ENCODE peak calls at places on chromosome 6, in four cellular contexts. M is esophagus muscularis mucosa, Q is uterus, T is stomach. B is an unnamed sample.

GRCh38 chr6:14499804-14500203 is 382.2 kb downstream of the CD83 start:
- DNase-seq in T (no peak), Q (no peak), M (no peak), B (no peak)

GRCh38 chr6:167828325-167828956 is 1.7 kb downstream of the AFDN start:
- DNase-seq in M (no peak), T (no peak), Q (no peak), B (no peak)

GRCh38 chr6:148523051-148523450 is 180.4 kb downstream of the SASH1 start:
- DNase-seq in M (no peak), T (no peak), Q (no peak), B (no peak)

GRCh38 chr6:46234156-46234556 is 63.4 kb upstream of the ENPP5 start:
- DNase-seq in M (no peak), T (no peak), Q (no peak), B (no peak)

GRCh38 chr6:161226005-161226964 is 47.6 kb downstream of the AGPAT4 start:
- DNase-seq in Q (no peak), T (no peak), M (no peak), B (peak)

GRCh38 chr6:168272379-168273011 is 47.1 kb downstream of the DACT2 start:
- DNase-seq in Q (no peak), M (no peak), T (no peak), B (peak)

GRCh38 chr6:69894578-69895347 is 28.4 kb downstream of the COL19A1 start:
- DNase-seq in Q (no peak), M (no peak), T (no peak), B (no peak)

GRCh38 chr6:39931607-39932006 is 2.7 kb downstream of the MOCS1 start:
- DNase-seq in Q (no peak), T (no peak), M (no peak), B (no peak)

GRCh38 chr6:67606905-67607828 is 1027.9 kb upstream of the ADGRB3 start:
- DNase-seq in M (no peak), T (no peak), Q (no peak), B (no peak)

GRCh38 chr6:167995731-167996151 is 1.7 kb upstream of the KIF25 start:
- DNase-seq in Q (no peak), T (no peak), M (peak), B (no peak)

GRCh38 chr6:34587851-34588250 is 31.7 kb upstream of the SPDEF start:
- DNase-seq in M (no peak), Q (no peak), T (no peak), B (no peak)
- TF ChIP-seq POLR2A in M (no peak), Q (no peak), T (no peak), B (no peak)

DNA sequence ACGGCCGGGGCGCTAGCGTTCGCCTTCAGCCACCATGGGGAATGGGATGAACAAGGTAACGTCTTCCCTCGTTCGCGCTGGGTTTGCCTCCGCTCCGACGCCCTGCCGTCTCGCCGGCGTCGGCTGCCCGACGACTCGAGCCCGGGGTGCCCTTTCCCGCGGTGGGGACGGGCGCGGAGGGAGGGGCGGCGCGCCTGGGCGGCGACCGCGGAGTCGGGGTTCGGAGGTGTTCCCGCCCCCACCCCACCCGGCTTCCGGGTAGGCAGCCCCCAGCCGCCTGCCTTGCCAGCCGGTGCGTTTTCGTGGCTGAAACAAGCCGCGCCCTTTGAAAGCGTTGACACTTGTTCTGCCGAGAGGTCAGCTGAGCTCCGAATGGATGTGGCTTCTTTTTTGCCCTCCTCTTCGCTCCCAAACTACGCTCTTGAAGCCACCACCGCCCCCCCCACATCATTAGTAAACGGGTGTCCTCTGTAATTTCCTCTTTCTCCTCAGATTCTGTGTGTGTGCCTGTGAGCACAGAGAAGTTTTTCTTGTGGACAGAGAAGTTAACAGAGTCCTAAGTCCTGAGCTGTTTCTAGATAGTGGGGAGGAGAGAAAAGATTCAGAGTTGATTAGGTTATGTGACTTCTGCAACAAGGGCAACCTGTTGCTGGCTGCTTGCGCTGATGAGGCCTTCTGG is 358 bp downstream of the DUSP22 start:
- DNase-seq in T (peak), Q (peak), M (peak), B (no peak)
- TF ChIP-seq POLR2A in T (no peak), Q (no peak), M (peak), B (no peak)

GRCh38 chr6:169851641-169852503 is 100.5 kb downstream of the ERMARD start:
- DNase-seq in T (peak), M (peak), Q (peak), B (no peak)
- TF ChIP-seq POLR2A in T (no peak), M (no peak), Q (no peak), B (no peak)

GRCh38 chr6:144215932-144216667 is 65.8 kb downstream of the STX11 start:
- DNase-seq in M (peak), T (peak), Q (peak), B (peak)
- TF ChIP-seq POLR2A in M (no peak), T (no peak), Q (peak), B (peak)

GRCh38 chr6:63509652-63510352 is 62.5 kb upstream of the LOC128125822 start:
- DNase-seq in M (no peak), Q (peak), T (peak), B (no peak)
- TF ChIP-seq POLR2A in M (no peak), Q (no peak), T (no peak), B (no peak)

DNA sequence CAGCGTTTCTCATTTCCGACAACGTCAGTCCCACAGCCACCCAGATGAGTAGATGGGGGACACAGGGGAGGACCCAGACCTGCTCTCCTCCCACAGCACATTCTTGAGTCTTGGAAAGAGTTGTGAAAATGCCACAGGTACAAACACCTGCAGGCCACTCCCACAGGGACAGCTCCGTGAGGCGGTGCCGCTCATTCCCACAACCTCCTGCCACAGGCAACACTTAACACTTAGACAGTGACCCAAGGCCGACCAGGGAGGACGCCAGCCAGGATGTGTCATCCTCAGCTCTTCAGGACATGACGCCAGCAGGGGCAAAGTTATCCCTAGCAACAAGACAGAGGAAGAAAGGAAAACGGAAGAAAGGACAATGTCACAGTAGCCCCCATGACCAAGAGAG is 22.9 kb upstream of the HLA-B start:
- DNase-seq in T (no peak), M (no peak), Q (no peak), B (no peak)
- TF ChIP-seq POLR2A in T (no peak), M (no peak), Q (no peak), B (no peak)

DNA sequence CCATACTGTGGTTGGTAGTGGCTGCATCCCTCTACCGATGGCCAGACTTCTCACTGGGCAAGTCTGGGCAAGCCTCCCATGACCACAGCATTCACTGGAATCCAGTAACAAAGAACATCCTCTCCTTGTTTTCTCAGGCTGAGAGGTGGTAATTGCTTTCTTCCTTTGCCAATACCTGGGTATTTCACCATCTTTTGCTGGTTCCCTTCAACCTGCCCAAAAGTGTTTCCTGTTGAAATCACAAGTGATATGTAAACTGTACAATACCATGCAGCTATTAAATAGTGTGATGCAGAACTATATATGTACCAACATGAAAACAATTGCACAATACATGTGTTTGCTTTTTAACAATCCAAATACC is at the start of gene PTCHD4:
- DNase-seq in Q (no peak), T (no peak), M (no peak), B (no peak)
- TF ChIP-seq POLR2A in Q (no peak), T (no peak), M (no peak), B (no peak)

DNA sequence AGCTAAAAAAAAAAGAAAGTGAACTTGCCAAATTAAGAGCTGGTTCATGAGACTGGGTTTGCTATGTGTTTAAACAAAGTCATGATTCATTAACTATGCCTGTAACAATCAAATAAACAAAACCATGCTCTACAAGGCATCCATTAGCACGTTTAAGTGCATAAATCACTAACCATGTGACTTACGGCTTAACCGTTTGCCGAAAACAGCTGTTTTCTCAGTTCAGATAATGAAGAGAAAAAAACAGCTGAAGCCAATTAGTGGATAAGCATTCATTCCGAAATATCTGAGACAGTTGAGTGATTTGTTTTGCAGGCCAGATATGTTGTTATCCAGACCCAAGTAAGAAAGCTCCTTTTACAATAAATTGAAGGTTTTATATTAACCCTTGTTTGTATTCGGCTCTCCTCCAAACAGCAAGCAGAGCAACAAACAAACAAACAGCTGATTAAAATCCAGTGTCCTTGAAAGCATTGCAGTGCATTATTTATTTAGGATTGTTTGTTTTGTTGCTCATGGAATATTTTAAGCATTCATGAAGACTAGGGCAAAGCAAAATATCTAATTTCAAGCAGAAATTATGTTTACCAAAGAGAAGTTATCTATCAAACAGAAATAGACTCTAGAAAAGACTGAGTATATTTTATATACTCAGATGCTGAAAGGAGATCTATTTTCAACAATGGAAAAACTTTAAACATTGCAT is 343.5 kb downstream of the RFPL4B start:
- DNase-seq in T (no peak), M (no peak), Q (no peak), B (no peak)
- TF ChIP-seq POLR2A in T (no peak), M (no peak), Q (no peak), B (no peak)

GRCh38 chr6:170440437-170440836 is 112.7 kb downstream of the PSMB1 start:
- DNase-seq in T (peak), Q (peak), M (no peak), B (no peak)

GRCh38 chr6:170439366-170440351 is 113.4 kb downstream of the PSMB1 start:
- DNase-seq in T (peak), Q (peak), M (no peak), B (no peak)

GRCh38 chr6:170438861-170439260 is 114.2 kb downstream of the PSMB1 start:
- DNase-seq in Q (no peak), M (no peak), T (no peak), B (no peak)

GRCh38 chr6:170437719-170438401 is 115.2 kb downstream of the PSMB1 start:
- DNase-seq in T (no peak), M (no peak), Q (no peak), B (no peak)

DNA sequence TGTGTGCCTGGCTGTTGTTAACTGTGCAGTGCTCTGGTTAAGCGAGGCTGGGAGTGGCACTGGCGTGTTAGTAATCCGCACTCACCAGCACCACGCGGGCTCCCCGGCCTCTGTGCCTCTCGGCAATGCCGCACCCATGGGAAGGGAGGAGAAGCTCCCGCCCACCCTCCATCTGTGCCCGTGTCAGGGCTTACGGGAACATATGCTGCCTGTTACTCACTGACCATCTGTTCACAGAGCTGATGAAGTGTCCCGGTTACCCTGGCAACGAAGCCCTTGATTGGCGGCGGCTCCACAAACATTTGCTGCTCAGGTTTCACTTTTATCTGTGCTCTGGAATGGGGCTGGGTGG is 114.7 kb downstream of the PSMB1 start:
- DNase-seq in M (peak), Q (peak), T (peak), B (no peak)
- TF ChIP-seq POLR2A in M (no peak), Q (no peak), T (no peak), B (no peak)